ENCODE peak calls at places on chromosomes 11 and 22, in eight cellular contexts. N is hepatic stellate cell; D is activated CD8-positive, alpha-beta memory T cell treated with anti-CD3 and anti-CD28 coated beads, Interleukin-2, amount 50 U/mL, for 48 hours; Y is osteocyte; K is esophagus squamous epithelium; X is posterior cingulate gyrus; J is NCI-H1105 treated with DMSO at 0.1 percent for 48 hours; B is mesendoderm. F is an unnamed sample.
A peak's percentile ranks its signal among the peaks of the same experiment; 100 is the strongest.

GRCh38 chr22:19846620-19847344 is 7.9 kb downstream of the GNB1L start:
- DNase-seq in N (no peak), D (peak; percentile 49), Y (no peak), K (no peak), X (no peak), J (no peak), B (no peak), F (no peak)

GRCh38 chr11:86792150-86792549 is 8.2 kb upstream of the PRSS23 start:
- DNase-seq in N (no peak), D (no peak), Y (no peak), K (no peak), X (no peak), J (no peak), B (no peak), F (no peak)

GRCh38 chr11:113474362-113475159 is 637 bp downstream of the DRD2 start:
- DNase-seq in N (peak; percentile 63), D (peak; percentile 81), Y (peak; percentile 95), K (no peak), X (peak; percentile 73), J (peak; percentile 23), B (peak; percentile 95), F (peak; percentile 69)

GRCh38 chr11:9784602-9785315 is 120.9 kb downstream of the SWAP70 start:
- DNase-seq in N (no peak), D (no peak), Y (no peak), K (no peak), X (no peak), J (no peak), B (no peak), F (no peak)

GRCh38 chr22:50259302-50259701 is 2.2 kb downstream of the MAPK12 start:
- DNase-seq in N (no peak), D (no peak), Y (no peak), K (no peak), X (no peak), J (no peak), B (no peak), F (no peak)

GRCh38 chr11:30914143-30914762 is 328.1 kb upstream of the MPPED2 start:
- DNase-seq in N (no peak), D (no peak), Y (no peak), K (no peak), X (peak; percentile 48), J (peak; percentile 44), B (peak; percentile 83), F (peak; percentile 37)

GRCh38 chr22:31082606-31083376 is 1.7 kb downstream of the SMTN start:
- DNase-seq in N (peak; percentile 90), D (peak; percentile 85), Y (no peak), K (no peak), X (no peak), J (no peak), B (peak; percentile 79), F (no peak)

GRCh38 chr11:134363161-134363560 is 31.4 kb downstream of the GLB1L2 start:
- DNase-seq in N (no peak), D (no peak), Y (no peak), K (no peak), X (no peak), J (no peak), B (no peak), F (no peak)

GRCh38 chr11:61091373-61092279 is 10.7 kb upstream of the CD5 start:
- DNase-seq in N (no peak), D (peak; percentile 69), Y (no peak), K (no peak), X (no peak), J (no peak), B (peak; percentile 65), F (no peak)

GRCh38 chr11:46363455-46363920 is 16.2 kb downstream of the DGKZ start:
- DNase-seq in N (peak; percentile 82), D (no peak), Y (no peak), K (no peak), X (peak; percentile 80), J (no peak), B (no peak), F (peak; percentile 70)

GRCh38 chr11:92253945-92254344 is 29.3 kb downstream of the FAT3 start:
- DNase-seq in N (no peak), D (no peak), Y (no peak), K (no peak), X (no peak), J (no peak), B (peak; percentile 60), F (no peak)

GRCh38 chr11:47271961-47272661 is 2.2 kb downstream of the MADD start:
- DNase-seq in N (no peak), D (no peak), Y (no peak), K (no peak), X (no peak), J (peak; percentile 77), B (peak; percentile 30), F (no peak)

GRCh38 chr22:38088723-38089473 is 4.9 kb upstream of the SLC16A8 start:
- DNase-seq in N (no peak), D (no peak), Y (no peak), K (no peak), X (no peak), J (no peak), B (no peak), F (no peak)

GRCh38 chr11:111148116-111148515 is 97.4 kb upstream of the POU2AF2 start:
- DNase-seq in N (no peak), D (no peak), Y (no peak), K (no peak), X (no peak), J (peak; percentile 84), B (no peak), F (no peak)

GRCh38 chr11:129593098-129593497 is 217.4 kb downstream of the BARX2 start:
- DNase-seq in N (no peak), D (no peak), Y (no peak), K (no peak), X (no peak), J (peak; percentile 99), B (peak; percentile 92), F (no peak)

GRCh38 chr22:42217019-42217751 is 53.3 kb downstream of the TCF20 start:
- DNase-seq in N (no peak), D (no peak), Y (no peak), K (no peak), X (no peak), J (no peak), B (no peak), F (no peak)

GRCh38 chr11:116243975-116244374 is 528.8 kb downstream of the BUD13 start:
- DNase-seq in N (no peak), D (no peak), Y (no peak), K (no peak), X (no peak), J (no peak), B (peak; percentile 31), F (no peak)

GRCh38 chr11:111836766-111837165 is 34.6 kb downstream of the ALG9 start:
- DNase-seq in N (no peak), D (no peak), Y (no peak), K (no peak), X (no peak), J (no peak), B (no peak), F (no peak)

GRCh38 chr22:43039800-43040199 is 24.9 kb upstream of the PACSIN2 start:
- DNase-seq in N (no peak), D (no peak), Y (no peak), K (no peak), X (no peak), J (peak; percentile 49), B (peak; percentile 47), F (no peak)

GRCh38 chr11:14904745-14905103 is 12.7 kb upstream of the CYP2R1 start:
- DNase-seq in N (peak; percentile 56), D (peak; percentile 99), Y (no peak), K (peak; percentile 2), X (peak; percentile 74), J (no peak), B (peak; percentile 75), F (peak; percentile 61)

GRCh38 chr22:26159886-26160285 is 9.4 kb upstream of the SEZ6L start:
- DNase-seq in N (no peak), D (no peak), Y (no peak), K (no peak), X (no peak), J (no peak), B (no peak), F (no peak)

GRCh38 chr11:3166268-3167142 is 1.4 kb upstream of the OSBPL5 start:
- DNase-seq in N (no peak), D (no peak), Y (no peak), K (no peak), X (no peak), J (peak; percentile 67), B (no peak), F (no peak)

GRCh38 chr11:125514336-125515101 is 18.5 kb upstream of the FEZ1 start:
- DNase-seq in N (no peak), D (peak; percentile 62), Y (no peak), K (no peak), X (no peak), J (no peak), B (peak; percentile 65), F (no peak)

GRCh38 chr11:111064118-111064517 is 181.4 kb upstream of the POU2AF2 start:
- DNase-seq in N (peak; percentile 44), D (no peak), Y (no peak), K (no peak), X (no peak), J (no peak), B (no peak), F (no peak)

GRCh38 chr11:117075186-117075585 is 23.0 kb downstream of the SIK3 start:
- DNase-seq in N (no peak), D (no peak), Y (no peak), K (no peak), X (no peak), J (no peak), B (no peak), F (no peak)

GRCh38 chr11:22432331-22433065 is 94.3 kb downstream of the SLC17A6 start:
- DNase-seq in N (peak; percentile 2), D (no peak), Y (no peak), K (no peak), X (peak; percentile 52), J (peak; percentile 84), B (peak; percentile 79), F (no peak)

GRCh38 chr11:22597062-22597461 is 28.6 kb downstream of the FANCF start:
- DNase-seq in N (no peak), D (no peak), Y (no peak), K (no peak), X (no peak), J (no peak), B (no peak), F (no peak)

GRCh38 chr11:75261474-75261847 is 20.9 kb downstream of the TPBGL start:
- DNase-seq in N (no peak), D (no peak), Y (no peak), K (no peak), X (no peak), J (no peak), B (no peak), F (no peak)

GRCh38 chr11:73287400-73288101 is 15.4 kb downstream of the P2RY6 start:
- DNase-seq in N (no peak), D (no peak), Y (no peak), K (no peak), X (no peak), J (no peak), B (no peak), F (no peak)

F was measured in frontal cortex.